ENCODE peak calls at places on chromosomes 5 and 9, in five cellular contexts. E is dorsolateral prefrontal cortex, Y is A673, J is endothelial cell of umbilical vein, D is fibroblast of mammary gland. K is an unnamed sample.

GRCh38 chr9:92481029-92481633 is 1.2 kb downstream of the ASPN start:
- DNase-seq in E (no peak), Y (peak; percentile 23), J (no peak), D (peak; percentile 16), K (no peak)

GRCh38 chr9:101912698-101913097 is 174.3 kb upstream of the GRIN3A start:
- DNase-seq in E (no peak), Y (no peak), J (no peak), D (peak; percentile 7), K (no peak)

GRCh38 chr5:17069995-17070405 is 133.9 kb upstream of the MYO10 start:
- DNase-seq in E (no peak), Y (peak; percentile 57), J (peak; percentile 74), D (peak; percentile 26), K (no peak)

GRCh38 chr5:123868267-123868666 is 356.3 kb downstream of the CSNK1G3 start:
- DNase-seq in E (no peak), Y (peak; percentile 41), J (no peak), D (no peak), K (no peak)

GRCh38 chr9:33264473-33265177 is at the start of the genes BAG1 and CHMP5:
- DNase-seq in E (peak; percentile 99), Y (peak; percentile 100), J (peak; percentile 100), D (peak; percentile 99), K (peak; percentile 99)

GRCh38 chr9:36136277-36136893 is at the start of gene GLIPR2:
- DNase-seq in E (peak; percentile 60), Y (peak; percentile 71), J (peak; percentile 55), D (peak; percentile 47), K (peak; percentile 64)

GRCh38 chr5:88952344-88952743 is 69.4 kb upstream of the MEF2C start:
- DNase-seq in E (no peak), Y (peak; percentile 4), J (peak; percentile 7), D (peak; percentile 30), K (no peak)

GRCh38 chr5:143987751-143988560 is 176.0 kb downstream of the HMHB1 start:
- DNase-seq in E (no peak), Y (no peak), J (no peak), D (no peak), K (no peak)

GRCh38 chr9:110192531-110193326 is 15.2 kb downstream of the C9orf152 start:
- DNase-seq in E (no peak), Y (no peak), J (peak; percentile 67), D (peak; percentile 92), K (peak; percentile 98)

GRCh38 chr9:87135074-87135473 is 187.8 kb upstream of the GAS1 start:
- DNase-seq in E (no peak), Y (no peak), J (no peak), D (no peak), K (no peak)

GRCh38 chr9:87020169-87020935 is 73.0 kb upstream of the GAS1 start:
- DNase-seq in E (no peak), Y (no peak), J (no peak), D (no peak), K (no peak)

DNA sequence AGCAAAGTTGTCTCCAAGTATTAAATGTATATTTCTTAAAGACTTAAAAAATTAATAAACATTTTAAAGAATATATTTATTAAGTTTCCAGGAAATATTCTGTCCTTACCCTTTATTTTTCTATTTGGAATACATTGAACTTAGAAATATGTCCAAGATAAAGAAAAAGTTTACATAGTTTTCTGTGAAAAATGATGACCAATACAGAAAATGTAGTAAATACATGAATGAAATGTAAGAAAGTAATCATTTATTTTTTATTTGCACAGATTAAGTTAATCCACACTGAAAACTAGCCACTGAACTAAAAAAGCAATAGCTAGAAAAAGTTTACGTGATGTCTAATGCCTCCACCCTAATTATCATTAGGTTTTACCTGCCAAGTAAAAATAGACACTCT is 273.2 kb downstream of the ARL15 start:
- DNase-seq in E (no peak), Y (no peak), J (no peak), D (no peak), K (no peak)
- TF ChIP-seq CTCF in E (no peak), Y (no peak), J (no peak), D (no peak), K (no peak)

DNA sequence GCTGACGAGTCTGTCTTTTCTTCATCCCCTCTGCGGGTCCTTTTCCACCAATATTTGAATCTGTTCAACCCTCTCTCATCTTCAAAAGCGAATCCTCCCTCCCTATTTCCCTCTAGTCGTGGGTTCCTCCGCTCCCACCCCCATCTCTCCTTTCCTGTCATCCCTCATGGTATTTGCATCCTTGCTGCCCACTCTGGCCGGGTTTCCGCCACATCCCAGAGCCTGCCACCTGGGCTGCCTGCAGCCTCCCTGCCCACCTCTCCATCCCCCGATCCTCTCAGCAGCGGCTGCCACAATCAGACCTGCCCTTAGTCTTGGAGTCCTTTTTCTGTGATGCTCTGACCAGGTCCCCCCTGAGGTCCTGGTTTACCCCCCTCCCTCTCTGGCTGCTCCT is 44.9 kb downstream of the JADE2 start:
- DNase-seq in E (no peak), Y (no peak), J (no peak), D (no peak), K (no peak)
- H3K4me3 ChIP-seq in E (no peak overlapping the region), Y (no peak overlapping the region), J (no peak overlapping the region), D (no peak overlapping the region), K (no peak overlapping the region)

GRCh38 chr5:5315068-5315835 is 107.2 kb upstream of the ICE1 start:
- DNase-seq in E (no peak), Y (no peak), J (no peak), D (no peak), K (no peak)
- TF ChIP-seq CTCF in E (no peak), Y (no peak), J (no peak), D (no peak), K (no peak)

DNA sequence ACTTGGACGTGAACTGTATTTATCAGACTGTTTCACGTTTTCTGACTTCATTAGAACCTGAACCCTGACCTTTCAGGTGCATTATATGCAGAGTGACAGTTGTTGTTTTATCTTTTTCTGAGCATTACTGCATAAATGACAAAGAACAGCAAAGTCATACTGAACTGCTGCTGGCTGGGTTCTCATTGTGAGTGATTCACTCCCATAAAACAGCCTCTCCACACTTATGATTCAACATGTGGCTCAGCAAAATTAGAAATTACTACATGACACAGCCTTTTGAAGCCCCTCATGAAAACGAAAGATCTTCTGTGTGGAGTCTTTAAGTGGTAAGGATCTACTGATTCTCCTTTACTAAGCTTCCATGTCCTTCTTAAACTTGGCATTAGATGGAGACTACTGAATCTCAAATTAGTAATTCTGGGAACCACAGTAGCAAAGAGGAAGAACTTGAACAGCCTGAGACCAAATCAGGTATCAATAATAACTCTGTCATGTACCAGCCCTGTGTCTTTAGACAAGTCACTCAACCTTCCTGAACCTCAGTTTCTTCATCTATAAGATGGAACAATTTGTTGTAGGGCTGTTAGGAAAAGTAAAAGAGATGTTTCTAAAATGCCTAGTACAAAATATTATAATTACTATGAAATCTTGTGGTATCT is 172.3 kb upstream of the GNA14 start:
- DNase-seq in E (no peak), Y (peak; percentile 66), J (peak; percentile 59), D (peak; percentile 85), K (peak; percentile 72)
- H3K4me3 ChIP-seq in E (no peak overlapping the region), Y (no peak overlapping the region), J (no peak overlapping the region), D (no peak overlapping the region), K (no peak overlapping the region)

DNA sequence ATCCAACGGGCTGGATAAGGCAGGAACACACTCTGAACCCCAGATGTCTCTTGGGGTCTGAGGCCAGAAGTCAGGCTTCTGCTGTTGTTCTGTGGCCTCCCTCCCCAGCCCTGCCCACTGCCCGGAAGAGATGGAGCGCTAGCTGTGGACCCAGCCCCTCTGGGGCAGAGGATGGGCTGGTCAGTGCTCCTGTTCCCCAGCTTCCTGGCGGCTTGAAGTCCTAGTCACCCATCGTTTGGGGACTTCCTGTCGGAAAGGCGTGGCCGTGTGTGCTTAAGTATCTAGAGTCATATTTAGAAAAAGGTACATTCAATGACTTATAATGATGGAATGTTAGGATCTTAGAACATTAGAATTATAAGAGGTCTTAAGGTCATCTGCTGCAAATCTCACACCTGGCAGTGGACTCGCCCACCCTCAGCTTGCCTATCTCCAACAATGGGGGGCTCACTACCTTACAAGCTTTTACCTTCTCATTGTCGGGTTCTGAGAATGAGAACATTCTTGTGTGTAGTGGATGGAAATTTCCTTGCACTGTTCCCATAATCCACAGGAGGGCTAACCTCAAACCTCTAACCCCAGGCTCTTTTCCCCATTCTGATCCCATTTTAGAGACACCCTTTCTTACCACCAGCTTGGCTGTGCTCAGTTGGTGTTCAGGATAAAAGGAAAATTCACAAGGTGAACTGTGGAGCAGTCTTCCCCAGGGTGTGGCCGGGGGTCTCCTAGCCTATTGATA is 13.4 kb upstream of the AIF1L start:
- DNase-seq in E (no peak), Y (no peak), J (no peak), D (no peak), K (no peak)
- TF ChIP-seq CTCF in E (no peak), Y (no peak), J (no peak), D (no peak), K (no peak)

DNA sequence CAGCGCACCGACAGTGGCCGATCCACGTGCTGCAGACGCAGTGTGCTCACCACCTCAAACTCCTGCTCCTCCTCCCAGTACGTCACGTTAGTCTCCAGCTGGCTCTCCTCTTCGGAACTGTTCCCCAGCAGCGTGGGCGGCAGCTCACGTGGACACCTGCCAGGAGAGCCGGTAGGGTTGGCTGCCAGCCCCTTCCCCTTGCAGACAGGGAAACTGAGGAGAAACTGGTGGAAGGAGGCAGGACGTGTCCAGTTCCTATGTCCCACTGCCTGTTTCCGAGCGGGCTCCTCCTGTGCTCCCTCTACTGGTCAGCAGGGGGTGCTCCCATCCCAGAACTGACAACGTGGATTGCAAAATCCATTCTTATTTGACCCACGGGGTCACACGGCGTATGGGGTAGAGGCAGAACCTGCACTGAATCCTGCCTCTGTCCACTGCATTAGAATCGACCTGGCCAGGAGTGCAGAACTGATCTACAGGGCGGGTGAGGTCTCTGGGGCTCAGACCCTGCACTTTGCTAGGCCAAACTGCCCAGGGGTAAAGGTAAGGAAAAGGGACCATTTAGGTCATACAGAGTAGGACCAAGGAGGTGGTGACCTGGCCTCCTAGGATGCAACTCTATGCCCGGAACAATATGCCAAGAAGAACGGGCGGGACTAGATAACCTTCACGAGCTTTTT is 25.7 kb downstream of the PDGFRB start:
- DNase-seq in E (peak; percentile 70), Y (peak; percentile 67), J (peak; percentile 65), D (peak; percentile 83), K (peak; percentile 70)
- H3K4me3 ChIP-seq in E (peak overlapping the region; percentile 29), Y (no peak overlapping the region), J (no peak overlapping the region), D (no peak overlapping the region), K (no peak overlapping the region)

DNA sequence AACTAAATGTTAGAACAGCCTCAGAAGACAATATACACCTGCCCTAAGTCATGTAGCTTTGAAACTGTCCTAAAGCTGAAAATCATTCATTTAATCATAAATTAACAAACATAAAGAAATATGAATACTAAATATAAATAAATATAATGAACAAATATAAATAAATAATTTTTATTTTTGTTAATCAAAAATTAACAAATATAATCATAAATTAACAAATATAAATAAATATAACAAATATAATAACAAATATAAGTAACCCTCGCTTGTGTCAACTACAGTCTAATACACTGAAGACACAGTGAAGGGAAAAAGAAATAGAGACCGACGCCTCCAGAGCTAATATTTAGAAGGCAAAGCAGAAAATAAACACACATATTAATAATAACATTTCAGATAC is 527.3 kb downstream of the CYLC2 start:
- DNase-seq in E (no peak), Y (no peak), J (no peak), D (no peak), K (no peak)
- TF ChIP-seq CTCF in E (no peak), Y (no peak), J (no peak), D (no peak), K (no peak)

K was measured in AG10803.